ENCODE peak calls at places on chromosomes 11 and 22, in six cellular contexts. C, A, L, Z, H and M are unnamed samples.

GRCh38 chr11:88384678-88385015 is 47.1 kb upstream of the CTSC start:
- DNase-seq in C (peak; percentile 83), A (no peak), L (no peak), Z (peak; percentile 86), H (no peak), M (no peak)

GRCh38 chr11:1772270-1773130 is 8.8 kb upstream of the CTSD start:
- DNase-seq in C (peak; percentile 89), A (peak; percentile 83), L (peak; percentile 90), Z (peak; percentile 94), H (peak; percentile 74), M (peak; percentile 13)

GRCh38 chr22:49827853-49828598 is at the start of gene BRD1:
- DNase-seq in C (peak; percentile 40), A (no peak), L (no peak), Z (peak; percentile 69), H (peak; percentile 77), M (peak; percentile 48)

GRCh38 chr11:87425391-87425790 is 387.7 kb downstream of the TMEM135 start:
- DNase-seq in C (no peak), A (no peak), L (no peak), Z (no peak), H (no peak), M (no peak)

GRCh38 chr11:69326622-69327219 is 32.8 kb downstream of the MYEOV start:
- DNase-seq in C (no peak), A (peak; percentile 52), L (no peak), Z (no peak), H (no peak), M (no peak)

GRCh38 chr11:93187290-93187689 is 10.5 kb downstream of the SLC36A4 start:
- DNase-seq in C (no peak), A (no peak), L (no peak), Z (no peak), H (no peak), M (no peak)

GRCh38 chr11:126573325-126574076 is 218.0 kb downstream of the ST3GAL4 start:
- DNase-seq in C (no peak), A (no peak), L (no peak), Z (no peak), H (no peak), M (no peak)

GRCh38 chr22:30925667-30926066 is 42.9 kb downstream of the MORC2 start:
- DNase-seq in C (no peak), A (no peak), L (peak; percentile 3), Z (no peak), H (no peak), M (no peak)

GRCh38 chr22:42766860-42767259 is 46.2 kb upstream of the A4GALT start:
- DNase-seq in C (no peak), A (no peak), L (peak; percentile 48), Z (no peak), H (no peak), M (no peak)

GRCh38 chr11:74839971-74840370 is 91.3 kb downstream of the RNF169 start:
- DNase-seq in C (peak; percentile 19), A (no peak), L (no peak), Z (peak; percentile 50), H (no peak), M (no peak)

GRCh38 chr22:17120281-17120680 is 879 bp downstream of the TMEM121B start:
- DNase-seq in C (peak; percentile 14), A (no peak), L (peak; percentile 63), Z (peak; percentile 36), H (no peak), M (no peak)
- H3K4me3 ChIP-seq in C (no peak overlapping the region), A (peak overlapping the region; percentile 62), L (no peak overlapping the region), Z (no peak overlapping the region), H (peak overlapping the region; percentile 54), M (no peak overlapping the region)

GRCh38 chr22:45072322-45072903 is 62.6 kb upstream of the PHF21B start:
- DNase-seq in C (peak; percentile 79), A (no peak), L (no peak), Z (peak; percentile 87), H (no peak), M (no peak)
- H3K27ac ChIP-seq in C (peak overlapping the region; percentile 15), A (no peak overlapping the region), L (no peak overlapping the region), Z (no peak overlapping the region), H (no peak overlapping the region), M (no peak overlapping the region)

GRCh38 chr22:44536411-44536810 is 38.4 kb upstream of the RTL6 start:
- DNase-seq in C (no peak), A (no peak), L (no peak), Z (no peak), H (no peak), M (no peak)

GRCh38 chr22:44531487-44531886 is 33.5 kb upstream of the RTL6 start:
- DNase-seq in C (no peak), A (no peak), L (no peak), Z (no peak), H (no peak), M (no peak)

GRCh38 chr22:44535362-44536095 is 37.5 kb upstream of the RTL6 start:
- DNase-seq in C (no peak), A (no peak), L (no peak), Z (no peak), H (no peak), M (no peak)

GRCh38 chr22:44532466-44533025 is 34.5 kb upstream of the RTL6 start:
- DNase-seq in C (no peak), A (no peak), L (no peak), Z (no peak), H (no peak), M (no peak)

DNA sequence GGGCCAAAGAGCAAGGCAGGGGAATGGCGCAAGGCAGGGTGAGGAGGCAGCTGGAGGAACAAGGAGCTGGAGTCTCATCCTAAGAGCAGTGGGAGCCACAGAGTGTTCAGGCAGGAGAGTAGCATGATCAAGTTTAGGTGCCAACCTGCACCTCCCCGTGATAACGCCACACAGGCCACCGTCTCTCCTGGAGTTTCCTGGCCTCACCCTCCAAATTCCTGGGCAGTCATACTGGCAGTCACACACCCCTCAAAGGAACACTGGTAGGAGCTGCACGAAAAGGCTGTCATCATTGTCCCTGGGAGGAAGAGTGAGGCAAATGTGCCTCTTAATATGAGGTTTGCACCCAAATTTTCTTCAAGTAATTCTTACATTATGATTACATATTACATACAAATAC is 36.3 kb upstream of the RTL6 start:
- DNase-seq in C (no peak), A (no peak), L (no peak), Z (no peak), H (no peak), M (no peak)
- H3K27me3 ChIP-seq in C (peaks cover 21% of the 10 kb centered on the region), A (peaks cover 34% of the 10 kb centered on the region), L (peaks cover 56% of the 10 kb centered on the region), Z (peaks cover 6% of the 10 kb centered on the region), H (no peaks in the 10 kb centered on the region), M (no peaks in the 10 kb centered on the region)

DNA sequence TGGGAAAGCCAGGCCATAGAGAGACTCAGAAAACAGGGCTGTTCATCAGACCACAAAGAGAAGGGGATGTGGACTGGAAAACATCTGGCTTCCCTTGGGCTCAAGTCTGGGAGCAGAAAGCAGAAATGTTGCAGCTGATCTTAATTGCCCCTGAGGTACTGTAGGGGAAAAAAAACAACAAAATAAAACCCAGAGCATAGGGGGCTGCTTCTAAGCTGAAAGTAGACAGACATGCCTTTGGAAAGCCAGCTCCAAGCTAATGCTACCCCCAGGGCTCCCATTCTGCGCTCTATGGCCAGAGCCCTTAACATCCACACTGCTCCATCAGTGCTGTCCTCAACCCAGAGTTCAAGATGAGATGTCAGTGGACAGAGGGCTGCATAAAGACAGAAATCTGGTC is 2.0 kb upstream of the PACSIN3 start:
- DNase-seq in C (no peak), A (no peak), L (no peak), Z (no peak), H (no peak), M (no peak)
- H3K4me3 ChIP-seq in C (no peak overlapping the region), A (no peak overlapping the region), L (no peak overlapping the region), Z (no peak overlapping the region), H (no peak overlapping the region), M (no peak overlapping the region)

DNA sequence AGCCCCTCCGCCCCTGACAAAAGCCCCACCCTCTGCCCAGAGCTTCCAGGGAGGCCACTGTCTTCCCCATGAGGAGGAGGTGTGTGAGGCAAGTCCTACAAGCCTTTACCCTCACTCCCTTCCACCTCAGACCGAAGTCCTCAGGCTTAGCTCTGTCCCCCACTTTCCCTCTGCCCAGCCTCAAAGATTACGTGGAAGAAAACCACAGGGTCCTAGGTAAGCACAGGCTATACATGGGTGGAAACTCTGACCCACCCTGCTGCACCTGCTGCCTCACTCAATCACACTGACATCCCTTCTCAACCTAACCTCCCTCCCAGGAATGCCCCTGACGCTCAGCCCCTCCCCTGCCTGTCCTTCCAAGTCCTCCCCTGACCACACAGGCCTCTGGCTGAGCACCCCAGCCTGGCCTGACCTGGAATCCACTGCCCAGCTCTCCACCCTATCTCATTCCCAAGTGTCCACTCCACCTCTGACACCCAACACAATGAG is 3.6 kb upstream of the ARAP1 start:
- DNase-seq in C (no peak), A (no peak), L (no peak), Z (no peak), H (no peak), M (no peak)
- H3K27ac ChIP-seq in C (no peak overlapping the region), A (no peak overlapping the region), L (no peak overlapping the region), Z (no peak overlapping the region), H (no peak overlapping the region), M (no peak overlapping the region)

GRCh38 chr11:114001416-114001815 is 26.5 kb downstream of the HTR3A start:
- DNase-seq in C (no peak), A (no peak), L (no peak), Z (no peak), H (no peak), M (no peak)
- H3K27me3 ChIP-seq in C (peaks cover 2% of the 10 kb centered on the region), A (peaks cover 38% of the 10 kb centered on the region), L (peaks cover 12% of the 10 kb centered on the region), Z (no peaks in the 10 kb centered on the region), H (no peaks in the 10 kb centered on the region), M (no peaks in the 10 kb centered on the region)

DNA sequence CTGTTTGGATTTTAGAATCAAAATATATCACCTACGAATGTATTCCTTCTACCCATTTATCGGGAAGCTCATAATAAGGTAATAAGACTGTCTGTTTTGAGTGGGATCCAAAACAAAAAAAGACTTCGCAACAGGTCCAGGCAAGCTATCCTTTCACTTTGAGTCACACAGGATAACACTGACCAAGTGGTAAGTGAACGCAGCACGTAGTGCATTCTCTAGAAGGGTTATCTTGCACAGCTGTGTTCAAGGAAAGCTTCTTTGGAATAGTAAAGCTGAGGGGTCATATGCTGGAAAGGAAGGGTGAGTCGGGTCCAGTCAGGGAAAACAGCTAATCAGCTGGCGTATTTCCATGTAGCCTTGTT is 22.3 kb upstream of the NRGN start:
- DNase-seq in C (no peak), A (no peak), L (no peak), Z (peak; percentile 36), H (no peak), M (no peak)
- H3K4me3 ChIP-seq in C (peak overlapping the region; percentile 54), A (peak overlapping the region; percentile 47), L (no peak overlapping the region), Z (peak overlapping the region; percentile 57), H (peak overlapping the region; percentile 46), M (no peak overlapping the region)